ENCODE peak calls at places on chromosomes 13 and 19, in nine cellular contexts. One of them, this sample, is unnamed.
A peak's percentile ranks its signal among the peaks of the same experiment; 100 is the strongest.

GRCh38 chr13:20703785-20704458 is 423 bp downstream of the IL17D start:
- DNase-seq in frontal cortex: peak; percentile 87
- DNase-seq in stimulated activated CD4-positive, alpha-beta T cell treated with anti-CD3 and anti-CD28 coated beads, TNF-alpha, amount 100 ng/mL, for 24 hours: peak; percentile 43
- DNase-seq in mesendoderm: peak; percentile 84
- DNase-seq in GM18507: peak; percentile 87
- DNase-seq in pancreas: peak; percentile 95
- DNase-seq in fibroblast of lung: peak; percentile 77
- DNase-seq in AG04450: peak; percentile 45
- DNase-seq in stimulated activated CD8-positive, alpha-beta memory T cell treated with anti-CD3 and anti-CD28 coated beads, Interleukin-4, amount 100 ng/mL, for 48 hours: peak; percentile 81
- DNase-seq in this sample: peak; percentile 89

GRCh38 chr19:8269724-8270123 is 38.4 kb downstream of the CD320 start:
- DNase-seq in frontal cortex: no peak
- DNase-seq in stimulated activated CD4-positive, alpha-beta T cell treated with anti-CD3 and anti-CD28 coated beads, TNF-alpha, amount 100 ng/mL, for 24 hours: no peak
- DNase-seq in pancreas: no peak
- DNase-seq in AG04450: no peak
- DNase-seq in mesendoderm: no peak
- DNase-seq in GM18507: no peak
- DNase-seq in stimulated activated CD8-positive, alpha-beta memory T cell treated with anti-CD3 and anti-CD28 coated beads, Interleukin-4, amount 100 ng/mL, for 48 hours: peak; percentile 13
- DNase-seq in fibroblast of lung: no peak
- DNase-seq in this sample: no peak

GRCh38 chr19:50050406-50051223 is 24.8 kb downstream of the ZNF473 start:
- DNase-seq in AG04450: peak; percentile 13
- DNase-seq in frontal cortex: peak; percentile 79
- DNase-seq in fibroblast of lung: peak; percentile 69
- DNase-seq in GM18507: no peak
- DNase-seq in mesendoderm: peak; percentile 77
- DNase-seq in stimulated activated CD4-positive, alpha-beta T cell treated with anti-CD3 and anti-CD28 coated beads, TNF-alpha, amount 100 ng/mL, for 24 hours: peak; percentile 65
- DNase-seq in stimulated activated CD8-positive, alpha-beta memory T cell treated with anti-CD3 and anti-CD28 coated beads, Interleukin-4, amount 100 ng/mL, for 48 hours: peak; percentile 85
- DNase-seq in pancreas: peak; percentile 76
- DNase-seq in this sample: peak; percentile 89

GRCh38 chr13:66585669-66586203 is 644.4 kb downstream of the PCDH9 start:
- DNase-seq in stimulated activated CD8-positive, alpha-beta memory T cell treated with anti-CD3 and anti-CD28 coated beads, Interleukin-4, amount 100 ng/mL, for 48 hours: no peak
- DNase-seq in AG04450: no peak
- DNase-seq in pancreas: no peak
- DNase-seq in mesendoderm: peak; percentile 61
- DNase-seq in GM18507: no peak
- DNase-seq in frontal cortex: no peak
- DNase-seq in fibroblast of lung: peak; percentile 47
- DNase-seq in stimulated activated CD4-positive, alpha-beta T cell treated with anti-CD3 and anti-CD28 coated beads, TNF-alpha, amount 100 ng/mL, for 24 hours: no peak
- DNase-seq in this sample: no peak

GRCh38 chr19:10018219-10018618 is 4.9 kb downstream of the RDH8 start:
- DNase-seq in AG04450: no peak
- DNase-seq in GM18507: no peak
- DNase-seq in fibroblast of lung: peak; percentile 40
- DNase-seq in stimulated activated CD4-positive, alpha-beta T cell treated with anti-CD3 and anti-CD28 coated beads, TNF-alpha, amount 100 ng/mL, for 24 hours: no peak
- DNase-seq in pancreas: no peak
- DNase-seq in stimulated activated CD8-positive, alpha-beta memory T cell treated with anti-CD3 and anti-CD28 coated beads, Interleukin-4, amount 100 ng/mL, for 48 hours: no peak
- DNase-seq in mesendoderm: no peak
- DNase-seq in frontal cortex: no peak
- DNase-seq in this sample: no peak

GRCh38 chr19:13012690-13013608 is 17.7 kb downstream of the NFIX start:
- DNase-seq in frontal cortex: peak; percentile 73
- DNase-seq in AG04450: no peak
- DNase-seq in mesendoderm: peak; percentile 47
- DNase-seq in GM18507: no peak
- DNase-seq in stimulated activated CD8-positive, alpha-beta memory T cell treated with anti-CD3 and anti-CD28 coated beads, Interleukin-4, amount 100 ng/mL, for 48 hours: peak; percentile 52
- DNase-seq in stimulated activated CD4-positive, alpha-beta T cell treated with anti-CD3 and anti-CD28 coated beads, TNF-alpha, amount 100 ng/mL, for 24 hours: no peak
- DNase-seq in fibroblast of lung: peak; percentile 79
- DNase-seq in pancreas: no peak
- DNase-seq in this sample: peak; percentile 74

GRCh38 chr13:74770361-74770760 is 636.2 kb upstream of the KLF12 start:
- DNase-seq in frontal cortex: no peak
- DNase-seq in stimulated activated CD8-positive, alpha-beta memory T cell treated with anti-CD3 and anti-CD28 coated beads, Interleukin-4, amount 100 ng/mL, for 48 hours: no peak
- DNase-seq in GM18507: no peak
- DNase-seq in stimulated activated CD4-positive, alpha-beta T cell treated with anti-CD3 and anti-CD28 coated beads, TNF-alpha, amount 100 ng/mL, for 24 hours: no peak
- DNase-seq in mesendoderm: peak; percentile 20
- DNase-seq in pancreas: no peak
- DNase-seq in AG04450: peak; percentile 46
- DNase-seq in fibroblast of lung: peak; percentile 94
- DNase-seq in this sample: no peak

GRCh38 chr19:45305421-45305820 is 17.3 kb downstream of the CKM start:
- DNase-seq in fibroblast of lung: peak; percentile 47
- DNase-seq in mesendoderm: peak; percentile 61
- DNase-seq in AG04450: no peak
- DNase-seq in frontal cortex: no peak
- DNase-seq in pancreas: no peak
- DNase-seq in stimulated activated CD8-positive, alpha-beta memory T cell treated with anti-CD3 and anti-CD28 coated beads, Interleukin-4, amount 100 ng/mL, for 48 hours: no peak
- DNase-seq in GM18507: no peak
- DNase-seq in stimulated activated CD4-positive, alpha-beta T cell treated with anti-CD3 and anti-CD28 coated beads, TNF-alpha, amount 100 ng/mL, for 24 hours: no peak
- DNase-seq in this sample: peak; percentile 21

GRCh38 chr19:46818812-46819211 is 30.4 kb upstream of the SLC1A5 start:
- DNase-seq in GM18507: no peak
- DNase-seq in AG04450: no peak
- DNase-seq in stimulated activated CD8-positive, alpha-beta memory T cell treated with anti-CD3 and anti-CD28 coated beads, Interleukin-4, amount 100 ng/mL, for 48 hours: peak; percentile 37
- DNase-seq in stimulated activated CD4-positive, alpha-beta T cell treated with anti-CD3 and anti-CD28 coated beads, TNF-alpha, amount 100 ng/mL, for 24 hours: no peak
- DNase-seq in fibroblast of lung: peak; percentile 10
- DNase-seq in frontal cortex: no peak
- DNase-seq in mesendoderm: peak; percentile 65
- DNase-seq in pancreas: no peak
- DNase-seq in this sample: peak; percentile 30

GRCh38 chr13:41938918-41939317 is 22.0 kb downstream of the VWA8 start:
- DNase-seq in mesendoderm: no peak
- DNase-seq in pancreas: no peak
- DNase-seq in GM18507: no peak
- DNase-seq in stimulated activated CD4-positive, alpha-beta T cell treated with anti-CD3 and anti-CD28 coated beads, TNF-alpha, amount 100 ng/mL, for 24 hours: no peak
- DNase-seq in frontal cortex: no peak
- DNase-seq in fibroblast of lung: no peak
- DNase-seq in AG04450: no peak
- DNase-seq in stimulated activated CD8-positive, alpha-beta memory T cell treated with anti-CD3 and anti-CD28 coated beads, Interleukin-4, amount 100 ng/mL, for 48 hours: no peak
- DNase-seq in this sample: no peak

GRCh38 chr13:31437975-31438374 is 238.2 kb downstream of the B3GLCT start:
- DNase-seq in stimulated activated CD4-positive, alpha-beta T cell treated with anti-CD3 and anti-CD28 coated beads, TNF-alpha, amount 100 ng/mL, for 24 hours: no peak
- DNase-seq in pancreas: no peak
- DNase-seq in frontal cortex: no peak
- DNase-seq in fibroblast of lung: no peak
- DNase-seq in AG04450: no peak
- DNase-seq in mesendoderm: peak; percentile 20
- DNase-seq in GM18507: no peak
- DNase-seq in stimulated activated CD8-positive, alpha-beta memory T cell treated with anti-CD3 and anti-CD28 coated beads, Interleukin-4, amount 100 ng/mL, for 48 hours: no peak
- DNase-seq in this sample: no peak

GRCh38 chr19:47045867-47046470 is 2.5 kb downstream of the TMEM160 start:
- DNase-seq in stimulated activated CD8-positive, alpha-beta memory T cell treated with anti-CD3 and anti-CD28 coated beads, Interleukin-4, amount 100 ng/mL, for 48 hours: no peak
- DNase-seq in stimulated activated CD4-positive, alpha-beta T cell treated with anti-CD3 and anti-CD28 coated beads, TNF-alpha, amount 100 ng/mL, for 24 hours: no peak
- DNase-seq in pancreas: no peak
- DNase-seq in GM18507: no peak
- DNase-seq in frontal cortex: no peak
- DNase-seq in AG04450: no peak
- DNase-seq in mesendoderm: no peak
- DNase-seq in fibroblast of lung: no peak
- DNase-seq in this sample: no peak